ENCODE peak calls at places on chromosome 15, in five cellular contexts. I is upper lobe of right lung; S is CD4-positive, CD25-positive, alpha-beta regulatory T cell; A is astrocyte; B is breast epithelium. Y is an unnamed sample.
A peak's percentile ranks its signal among the peaks of the same experiment; 100 is the strongest.

GRCh38 chr15:71677766-71678165 is 132.6 kb upstream of the NR2E3 start:
- DNase-seq in I (no peak), S (no peak), A (no peak), B (no peak), Y (no peak)

GRCh38 chr15:81071130-81071529 is 62.9 kb upstream of the CFAP161 start:
- DNase-seq in I (no peak), S (no peak), A (peak; percentile 53), B (no peak), Y (no peak)

GRCh38 chr15:40855706-40856234 is 11.9 kb downstream of the SPINT1 start:
- DNase-seq in I (no peak), S (no peak), A (no peak), B (no peak), Y (no peak)

GRCh38 chr15:39888243-39888642 is 31.8 kb downstream of the GPR176 start:
- DNase-seq in I (no peak), S (no peak), A (no peak), B (no peak), Y (no peak)

GRCh38 chr15:66679657-66680108 is 22.4 kb upstream of the SMAD6 start:
- DNase-seq in I (no peak), S (no peak), A (no peak), B (no peak), Y (no peak)

GRCh38 chr15:61819386-61819785 is 240.9 kb downstream of the VPS13C start:
- DNase-seq in I (no peak), S (no peak), A (no peak), B (no peak), Y (no peak)

GRCh38 chr15:41935566-41936020 is 36.8 kb downstream of the EHD4 start:
- DNase-seq in I (no peak), S (no peak), A (no peak), B (no peak), Y (no peak)

GRCh38 chr15:32704343-32705076 is 13.3 kb upstream of the GREM1 start:
- DNase-seq in I (no peak), S (no peak), A (peak; percentile 87), B (no peak), Y (no peak)

GRCh38 chr15:71219646-71220045 is 104.4 kb downstream of the THSD4 start:
- DNase-seq in I (no peak), S (no peak), A (peak; percentile 74), B (no peak), Y (no peak)

GRCh38 chr15:39502616-39503195 is 78.2 kb upstream of the THBS1 start:
- DNase-seq in I (no peak), S (no peak), A (peak; percentile 72), B (no peak), Y (no peak)

GRCh38 chr15:35506272-35506870 is 39.6 kb downstream of the DPH6 start:
- DNase-seq in I (no peak), S (no peak), A (no peak), B (no peak), Y (no peak)

GRCh38 chr15:98823012-98823458 is 174.7 kb downstream of the IGF1R start:
- DNase-seq in I (no peak), S (no peak), A (peak; percentile 90), B (no peak), Y (no peak)

GRCh38 chr15:80710635-80711553 is 15.8 kb downstream of the ABHD17C start:
- DNase-seq in I (no peak), S (no peak), A (peak; percentile 41), B (no peak), Y (no peak)

GRCh38 chr15:95277266-95277665 is 1045.9 kb downstream of the MCTP2 start:
- DNase-seq in I (no peak), S (no peak), A (peak; percentile 78), B (no peak), Y (no peak)

GRCh38 chr15:78399081-78399480 is 38.9 kb upstream of the IREB2 start:
- DNase-seq in I (no peak), S (no peak), A (no peak), B (no peak), Y (no peak)

GRCh38 chr15:85788796-85789495 is 5.8 kb downstream of the KLHL25 start:
- DNase-seq in I (peak; percentile 82), S (no peak), A (no peak), B (no peak), Y (no peak)

GRCh38 chr15:27237319-27237939 is 266.4 kb downstream of the GABRG3 start:
- DNase-seq in I (no peak), S (no peak), A (no peak), B (no peak), Y (no peak)

GRCh38 chr15:87577336-87577735 is 679.2 kb downstream of the NTRK3 start:
- DNase-seq in I (no peak), S (no peak), A (no peak), B (no peak), Y (no peak)

GRCh38 chr15:35669457-35670045 is 123.6 kb upstream of the DPH6 start:
- DNase-seq in I (no peak), S (no peak), A (no peak), B (no peak), Y (no peak)

GRCh38 chr15:67836477-67836876 is 3.4 kb downstream of the RNU6-1 start:
- DNase-seq in I (no peak), S (peak; percentile 59), A (no peak), B (no peak), Y (peak; percentile 45)

GRCh38 chr15:95839367-95839782 is 491.1 kb upstream of the NR2F2 start:
- DNase-seq in I (no peak), S (peak; percentile 59), A (no peak), B (no peak), Y (no peak)

DNA sequence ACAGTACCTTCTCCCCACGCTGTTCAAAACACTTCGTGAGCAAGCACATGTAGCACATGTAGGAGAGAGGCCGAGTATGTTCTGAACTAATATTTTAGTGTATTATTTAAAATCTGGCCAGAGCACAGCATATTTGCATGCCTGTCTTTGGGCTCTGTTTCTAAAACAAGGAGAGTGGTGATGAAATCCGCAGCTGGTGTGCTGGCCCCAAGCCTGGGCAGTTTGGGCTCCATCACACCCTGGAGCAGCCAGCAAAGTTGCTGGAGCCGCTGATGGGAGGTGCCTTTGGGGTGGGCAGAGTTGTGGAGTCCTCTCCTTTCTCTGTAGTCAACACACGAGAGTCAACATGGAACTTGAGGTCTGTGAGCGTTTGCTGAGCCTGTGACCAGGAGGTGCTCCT is 116.6 kb downstream of the SLCO3A1 start:
- DNase-seq in I (no peak), S (no peak), A (no peak), B (no peak), Y (no peak)
- H3K4me3 ChIP-seq in I (no peak overlapping the region), S (no peak overlapping the region), A (no peak overlapping the region), B (no peak overlapping the region), Y (no peak overlapping the region)

GRCh38 chr15:101184830-101185229 is 67.0 kb downstream of the CHSY1 start:
- DNase-seq in I (no peak), S (no peak), A (no peak), B (no peak), Y (no peak)
- H3K4me1 ChIP-seq in I (peaks cover 74% of the 10 kb centered on the region), S (peaks cover 14% of the 10 kb centered on the region), A (peaks cover 38% of the 10 kb centered on the region), B (peaks cover 3% of the 10 kb centered on the region), Y (no peaks in the 10 kb centered on the region)

DNA sequence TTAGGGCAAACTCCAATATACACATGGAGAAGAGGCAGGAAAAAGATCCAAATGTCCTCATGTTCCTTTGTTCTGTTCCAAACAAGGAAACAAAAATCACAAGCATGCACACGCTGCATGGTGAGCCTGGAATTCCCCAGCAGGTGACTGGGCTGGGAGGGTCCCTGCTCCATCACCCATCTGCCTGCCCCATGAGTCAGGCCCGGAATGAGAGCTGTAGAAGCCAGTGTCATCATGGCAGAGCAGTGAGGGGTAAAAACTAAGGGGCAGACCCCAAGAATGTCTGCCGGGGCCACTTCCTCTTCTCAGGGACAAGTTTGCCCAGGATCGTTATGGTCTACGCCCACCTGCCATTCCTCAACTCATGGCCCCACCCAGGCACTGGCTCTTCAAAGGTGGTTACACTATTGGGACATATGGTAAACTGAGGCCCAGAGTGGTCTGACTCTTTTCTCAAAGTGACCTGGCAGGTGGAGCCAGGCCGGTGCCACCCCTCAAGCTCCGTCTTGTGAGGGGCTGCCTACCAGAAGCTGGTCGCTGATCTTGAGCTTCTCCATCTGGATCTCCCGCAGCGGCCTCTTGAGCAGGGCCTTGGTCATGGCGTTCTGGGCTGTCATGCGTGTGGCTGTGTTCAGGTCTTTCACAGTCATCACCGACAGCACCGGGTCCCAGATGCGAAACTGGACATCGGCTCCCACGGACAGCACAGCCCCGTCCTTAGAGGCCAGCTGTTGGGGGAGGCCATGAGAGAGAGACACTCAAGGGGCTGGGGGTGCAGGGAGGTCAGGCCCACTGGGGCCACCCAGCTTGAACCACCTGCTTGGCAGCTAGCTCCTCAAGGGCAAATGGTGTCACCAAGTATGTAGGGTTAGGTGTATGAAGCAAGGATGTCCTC is 3.8 kb downstream of the STOML1 start:
- DNase-seq in I (no peak), S (no peak), A (peak; percentile 53), B (no peak), Y (no peak)
- H3K27ac ChIP-seq in I (peak overlapping the region; percentile 80), S (no peak overlapping the region), A (peak overlapping the region; percentile 72), B (peak overlapping the region; percentile 88), Y (no peak overlapping the region)

GRCh38 chr15:83379574-83379973 is 67.6 kb upstream of the SH3GL3 start:
- DNase-seq in I (no peak), S (no peak), A (no peak), B (no peak), Y (no peak)
- H3K4me3 ChIP-seq in I (no peak overlapping the region), S (no peak overlapping the region), A (no peak overlapping the region), B (peak overlapping the region; percentile 31), Y (no peak overlapping the region)

DNA sequence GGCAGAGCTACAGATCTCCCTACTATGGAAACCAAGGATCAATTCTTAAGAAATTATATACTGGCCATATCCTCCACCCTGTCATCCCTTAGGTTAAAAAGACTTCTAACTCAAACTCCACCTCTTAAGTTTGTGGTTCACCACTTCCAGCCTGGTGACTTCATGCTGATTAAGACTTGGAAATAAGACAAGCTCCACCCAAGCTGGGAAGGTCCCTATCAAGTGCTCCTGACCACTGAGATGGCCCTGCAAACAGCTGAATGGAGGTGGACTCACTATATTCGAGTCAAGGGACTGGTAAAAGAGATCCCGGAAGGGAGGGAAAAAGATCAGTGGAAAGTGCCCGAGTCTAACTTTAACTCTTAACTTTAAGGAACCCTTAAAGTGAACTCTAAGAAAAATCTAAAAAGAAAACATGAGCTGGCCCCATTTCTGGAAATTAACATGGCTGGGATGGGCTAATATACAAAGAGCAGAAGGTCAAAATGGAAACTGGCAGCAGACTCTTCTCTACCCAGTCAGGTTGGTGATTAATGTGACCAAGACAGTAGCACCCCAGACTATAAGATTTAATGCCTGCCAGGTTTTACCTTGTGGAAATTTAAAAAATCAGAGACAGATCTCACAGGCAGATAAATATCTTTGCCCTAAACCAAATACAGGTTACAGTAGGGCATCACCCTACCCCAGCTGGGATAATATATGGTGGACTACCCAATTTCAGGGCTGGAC is 43.9 kb downstream of the PPCDC start:
- DNase-seq in I (no peak), S (peak; percentile 42), A (peak; percentile 82), B (no peak), Y (peak; percentile 9)
- H3K4me1 ChIP-seq in I (peaks cover 11% of the 10 kb centered on the region), S (peaks cover 37% of the 10 kb centered on the region), A (peaks cover 13% of the 10 kb centered on the region), B (no peaks in the 10 kb centered on the region), Y (peaks cover 8% of the 10 kb centered on the region)

DNA sequence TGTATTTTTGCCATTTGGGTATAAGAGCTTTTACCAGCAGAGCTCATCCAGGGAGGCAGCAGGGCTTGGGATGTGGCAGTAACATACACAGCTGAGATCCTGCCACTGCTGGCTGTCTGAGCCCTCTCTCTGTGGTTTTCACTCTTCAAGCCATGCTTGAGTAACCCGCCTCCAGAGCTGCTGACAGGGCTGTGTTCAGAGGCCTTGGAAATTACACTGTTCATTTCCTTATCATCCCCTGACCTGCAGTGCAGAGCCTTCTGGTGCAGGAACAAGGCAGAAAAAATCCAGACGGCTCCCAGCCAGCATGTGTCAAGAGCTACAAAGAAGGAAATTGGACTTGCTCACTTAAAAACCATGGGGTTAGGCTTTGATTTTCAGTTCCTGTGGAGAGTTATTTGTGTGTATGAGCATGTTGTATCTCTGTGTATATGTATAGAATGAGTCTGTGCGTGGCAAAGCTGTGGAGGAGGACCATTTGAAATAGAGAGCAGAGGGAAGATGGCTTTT is 47.0 kb downstream of the ZNF609 start:
- DNase-seq in I (peak; percentile 80), S (no peak), A (peak; percentile 93), B (peak; percentile 54), Y (no peak)
- H3K27ac ChIP-seq in I (peak overlapping the region; percentile 67), S (no peak overlapping the region), A (no peak overlapping the region), B (peak overlapping the region; percentile 65), Y (no peak overlapping the region)

Y was measured in effector memory CD4-positive, alpha-beta T cell.